ENCODE peak calls at places on chromosomes 2 and 18, in seven cellular contexts. G is stimulated activated CD8-positive, alpha-beta memory T cell treated with anti-CD3 and anti-CD28 coated beads, Interleukin-15, amount 100 ng/mL, for 1 hour; L is bronchial epithelial cell; D is activated T-helper 9 cell treated with anti-CD3 and anti-CD28 coated beads, Interleukin-2, amount 50 U/mL, for 16 hours; K is CD4-positive, alpha-beta memory T cell; S is stimulated activated CD4-positive, alpha-beta T cell treated with anti-CD3 and anti-CD28 coated beads, Interleukin-12 subunit alpha, Interleukin-12 subunit beta, amount 100 ng/mL, for 4 hours; W is KBM-7. F is an unnamed sample.

GRCh38 chr18:21740724-21741510 is at the start of gene MIB1:
- DNase-seq in L (no peak), K (no peak), G (no peak), W (peak), D (peak), S (peak), F (peak)

GRCh38 chr2:10750610-10751009 is 29.2 kb downstream of the ATP6V1C2 start:
- DNase-seq in W (peak), G (no peak), D (no peak), L (peak), S (no peak), K (no peak), F (no peak)

GRCh38 chr2:101704046-101704466 is 6.5 kb downstream of the MAP4K4 start:
- DNase-seq in S (no peak), D (no peak), W (peak), G (no peak), K (peak), L (peak), F (no peak)

GRCh38 chr2:239377591-239377990 is 23.2 kb downstream of the HDAC4 start:
- DNase-seq in D (no peak), S (no peak), L (no peak), K (no peak), W (no peak), G (no peak), F (no peak)

GRCh38 chr2:175251425-175252041 is 70.0 kb upstream of the ATP5MC3 start:
- DNase-seq in L (peak), W (peak), K (peak), G (no peak), S (no peak), D (no peak), F (peak)

GRCh38 chr2:150863691-150864090 is 376.2 kb upstream of the RND3 start:
- DNase-seq in D (no peak), W (no peak), L (no peak), S (no peak), G (no peak), K (no peak), F (no peak)

GRCh38 chr2:74502720-74503505 is 3.5 kb upstream of the LBX2 start:
- DNase-seq in G (no peak), K (no peak), D (no peak), L (peak), S (peak), W (no peak), F (no peak)

GRCh38 chr2:61178603-61179545 is 16.9 kb downstream of the C2orf74 start:
- DNase-seq in K (no peak), L (peak), G (no peak), D (no peak), W (no peak), S (no peak), F (no peak)

GRCh38 chr18:58287626-58288289 is 243.7 kb downstream of the NEDD4L start:
- DNase-seq in G (no peak), L (no peak), W (no peak), K (no peak), S (no peak), D (no peak), F (peak)

GRCh38 chr2:196274387-196274809 is 103.0 kb upstream of the STK17B start:
- DNase-seq in L (no peak), S (no peak), K (peak), D (no peak), G (no peak), W (peak), F (no peak)

GRCh38 chr2:238379096-238379810 is 47.5 kb upstream of the ASB1 start:
- DNase-seq in S (no peak), D (no peak), K (peak), W (peak), L (peak), G (no peak), F (no peak)

GRCh38 chr2:201440182-201440581 is 11.1 kb downstream of the TRAK2 start:
- DNase-seq in L (peak), W (no peak), D (no peak), G (no peak), S (no peak), K (no peak), F (no peak)

GRCh38 chr2:241187101-241187690 is 1.3 kb upstream of the ANO7 start:
- DNase-seq in D (no peak), K (no peak), G (no peak), S (no peak), L (no peak), W (no peak), F (no peak)

GRCh38 chr2:127053731-127054603 is 53.0 kb downstream of the BIN1 start:
- DNase-seq in W (no peak), S (no peak), G (no peak), D (no peak), K (no peak), L (no peak), F (no peak)

GRCh38 chr2:30282081-30282480 is 50.7 kb downstream of the LBH start:
- DNase-seq in S (no peak), L (no peak), D (no peak), K (no peak), W (no peak), G (no peak), F (no peak)

GRCh38 chr18:38025433-38026038 is 459.9 kb upstream of the CELF4 start:
- DNase-seq in D (no peak), G (no peak), K (no peak), L (peak), W (no peak), S (no peak), F (no peak)

GRCh38 chr2:98634406-98635092 is 26.2 kb downstream of the UNC50 start:
- DNase-seq in K (peak), L (peak), W (peak), D (peak), S (peak), G (no peak), F (peak)

GRCh38 chr2:63192889-63193778 is 142.5 kb downstream of the OTX1 start:
- DNase-seq in S (no peak), K (no peak), W (no peak), G (no peak), D (no peak), L (no peak), F (no peak)

GRCh38 chr18:28439870-28440269 is 262.9 kb upstream of the CDH2 start:
- DNase-seq in W (no peak), L (peak), D (no peak), K (no peak), G (no peak), S (no peak), F (no peak)

GRCh38 chr18:22322251-22322691 is 95.4 kb downstream of the CTAGE1 start:
- DNase-seq in L (no peak), K (no peak), S (no peak), D (no peak), W (no peak), G (no peak), F (no peak)

GRCh38 chr2:222408684-222409083 is 15.7 kb upstream of the SGPP2 start:
- DNase-seq in W (no peak), G (no peak), D (no peak), K (no peak), S (no peak), L (no peak), F (no peak)

GRCh38 chr2:130328710-130329109 is 14.0 kb upstream of the IMP4 start:
- DNase-seq in L (peak), D (no peak), K (no peak), G (no peak), S (no peak), W (no peak), F (no peak)

GRCh38 chr2:197248001-197248401 is 62.6 kb downstream of the ANKRD44 start:
- DNase-seq in S (no peak), G (no peak), D (no peak), L (no peak), K (no peak), W (no peak), F (no peak)

GRCh38 chr2:71892896-71893295 is 254.8 kb downstream of the CYP26B1 start:
- DNase-seq in W (no peak), K (no peak), D (no peak), G (no peak), L (no peak), S (no peak), F (no peak)

GRCh38 chr2:163132850-163133249 is 294.3 kb upstream of the KCNH7 start:
- DNase-seq in W (peak), S (no peak), L (peak), G (no peak), D (no peak), K (no peak), F (no peak)

GRCh38 chr18:3212636-3213035 is 7.1 kb downstream of the MYOM1 start:
- DNase-seq in W (no peak), L (no peak), K (no peak), G (no peak), D (no peak), S (no peak), F (no peak)

GRCh38 chr18:33495278-33495677 is 54.8 kb upstream of the CCDC178 start:
- DNase-seq in D (no peak), S (no peak), K (no peak), L (peak), G (no peak), W (peak), F (peak)

F was measured in neuronal stem cell.